ENCODE peak calls at places on chromosomes 4 and X, in six cellular contexts. One of them, this sample, is unnamed.

GRCh38 chrX:57265126-57265525 is 21.4 kb upstream of the FAAH2 start:
- DNase-seq in upper lobe of right lung: no peak
- DNase-seq in mesendoderm: no peak
- DNase-seq in astrocyte of the cerebellum: no peak
- DNase-seq in skeletal muscle cell: no peak
- DNase-seq in heart right ventricle: no peak
- DNase-seq in this sample: no peak

GRCh38 chrX:74449937-74450330 is 28.6 kb downstream of the SLC16A2 start:
- DNase-seq in upper lobe of right lung: no peak
- DNase-seq in mesendoderm: no peak
- DNase-seq in astrocyte of the cerebellum: peak
- DNase-seq in skeletal muscle cell: no peak
- DNase-seq in heart right ventricle: no peak
- DNase-seq in this sample: no peak

GRCh38 chr4:25884040-25884788 is 21.4 kb upstream of the SEL1L3 start:
- DNase-seq in upper lobe of right lung: no peak
- DNase-seq in mesendoderm: no peak
- DNase-seq in astrocyte of the cerebellum: no peak
- DNase-seq in skeletal muscle cell: peak
- DNase-seq in heart right ventricle: no peak
- DNase-seq in this sample: peak

GRCh38 chr4:141133146-141134006 is at the start of gene RNF150:
- DNase-seq in upper lobe of right lung: peak
- DNase-seq in mesendoderm: peak
- DNase-seq in astrocyte of the cerebellum: peak
- DNase-seq in skeletal muscle cell: peak
- DNase-seq in heart right ventricle: peak
- DNase-seq in this sample: peak

GRCh38 chrX:49184294-49185061 is 1.7 kb downstream of the PRICKLE3 start:
- DNase-seq in upper lobe of right lung: peak
- DNase-seq in mesendoderm: peak
- DNase-seq in astrocyte of the cerebellum: peak
- DNase-seq in skeletal muscle cell: peak
- DNase-seq in heart right ventricle: peak
- DNase-seq in this sample: no peak

GRCh38 chr4:15420642-15421041 is 7.2 kb upstream of the C1QTNF7 start:
- DNase-seq in upper lobe of right lung: no peak
- DNase-seq in mesendoderm: peak
- DNase-seq in astrocyte of the cerebellum: peak
- DNase-seq in skeletal muscle cell: no peak
- DNase-seq in heart right ventricle: no peak
- DNase-seq in this sample: peak

GRCh38 chr4:14178421-14178820 is 550.9 kb upstream of the BOD1L1 start:
- DNase-seq in upper lobe of right lung: no peak
- DNase-seq in mesendoderm: peak
- DNase-seq in astrocyte of the cerebellum: no peak
- DNase-seq in skeletal muscle cell: no peak
- DNase-seq in heart right ventricle: no peak
- DNase-seq in this sample: no peak

GRCh38 chrX:2299871-2300270 is 200.9 kb downstream of the DHRSX start:
- DNase-seq in upper lobe of right lung: no peak
- DNase-seq in mesendoderm: no peak
- DNase-seq in astrocyte of the cerebellum: no peak
- DNase-seq in skeletal muscle cell: no peak
- DNase-seq in heart right ventricle: no peak
- DNase-seq in this sample: no peak

GRCh38 chrX:100319716-100320115 is 90.4 kb downstream of the PCDH19 start:
- DNase-seq in upper lobe of right lung: no peak
- DNase-seq in mesendoderm: no peak
- DNase-seq in astrocyte of the cerebellum: no peak
- DNase-seq in skeletal muscle cell: no peak
- DNase-seq in heart right ventricle: no peak
- DNase-seq in this sample: no peak

GRCh38 chr4:6390357-6390756 is 82.1 kb downstream of the PPP2R2C start:
- DNase-seq in upper lobe of right lung: no peak
- DNase-seq in mesendoderm: no peak
- DNase-seq in astrocyte of the cerebellum: no peak
- DNase-seq in skeletal muscle cell: no peak
- DNase-seq in heart right ventricle: peak
- DNase-seq in this sample: no peak

GRCh38 chr4:42397256-42397634 is at the start of gene SHISA3:
- DNase-seq in upper lobe of right lung: no peak
- DNase-seq in mesendoderm: peak
- DNase-seq in astrocyte of the cerebellum: no peak
- DNase-seq in skeletal muscle cell: no peak
- DNase-seq in heart right ventricle: peak
- DNase-seq in this sample: no peak

GRCh38 chrX:41720125-41720780 is 3.7 kb upstream of the GPR82 start:
- DNase-seq in upper lobe of right lung: no peak
- DNase-seq in mesendoderm: no peak
- DNase-seq in astrocyte of the cerebellum: no peak
- DNase-seq in skeletal muscle cell: no peak
- DNase-seq in heart right ventricle: no peak
- DNase-seq in this sample: no peak

GRCh38 chr4:126458993-126459392 is 1144.2 kb downstream of the FAT4 start:
- DNase-seq in upper lobe of right lung: no peak
- DNase-seq in mesendoderm: no peak
- DNase-seq in astrocyte of the cerebellum: no peak
- DNase-seq in skeletal muscle cell: no peak
- DNase-seq in heart right ventricle: no peak
- DNase-seq in this sample: peak

GRCh38 chrX:130799393-130799792 is 103.6 kb downstream of the ENOX2 start:
- DNase-seq in upper lobe of right lung: no peak
- DNase-seq in mesendoderm: no peak
- DNase-seq in astrocyte of the cerebellum: no peak
- DNase-seq in skeletal muscle cell: peak
- DNase-seq in heart right ventricle: no peak
- DNase-seq in this sample: no peak

GRCh38 chr4:108155373-108155772 is 13.4 kb downstream of the LEF1 start:
- DNase-seq in upper lobe of right lung: no peak
- DNase-seq in mesendoderm: peak
- DNase-seq in astrocyte of the cerebellum: peak
- DNase-seq in skeletal muscle cell: no peak
- DNase-seq in heart right ventricle: no peak
- DNase-seq in this sample: no peak

GRCh38 chr4:173793937-173794510 is 264.0 kb upstream of the HAND2 start:
- DNase-seq in upper lobe of right lung: no peak
- DNase-seq in mesendoderm: no peak
- DNase-seq in astrocyte of the cerebellum: no peak
- DNase-seq in skeletal muscle cell: no peak
- DNase-seq in heart right ventricle: no peak
- DNase-seq in this sample: peak
- H3K4me3 ChIP-seq in upper lobe of right lung: no peak
- H3K4me3 ChIP-seq in mesendoderm: no peak
- H3K4me3 ChIP-seq in astrocyte of the cerebellum: no peak
- H3K4me3 ChIP-seq in skeletal muscle cell: no peak
- H3K4me3 ChIP-seq in heart right ventricle: no peak
- H3K4me3 ChIP-seq in this sample: no peak

DNA sequence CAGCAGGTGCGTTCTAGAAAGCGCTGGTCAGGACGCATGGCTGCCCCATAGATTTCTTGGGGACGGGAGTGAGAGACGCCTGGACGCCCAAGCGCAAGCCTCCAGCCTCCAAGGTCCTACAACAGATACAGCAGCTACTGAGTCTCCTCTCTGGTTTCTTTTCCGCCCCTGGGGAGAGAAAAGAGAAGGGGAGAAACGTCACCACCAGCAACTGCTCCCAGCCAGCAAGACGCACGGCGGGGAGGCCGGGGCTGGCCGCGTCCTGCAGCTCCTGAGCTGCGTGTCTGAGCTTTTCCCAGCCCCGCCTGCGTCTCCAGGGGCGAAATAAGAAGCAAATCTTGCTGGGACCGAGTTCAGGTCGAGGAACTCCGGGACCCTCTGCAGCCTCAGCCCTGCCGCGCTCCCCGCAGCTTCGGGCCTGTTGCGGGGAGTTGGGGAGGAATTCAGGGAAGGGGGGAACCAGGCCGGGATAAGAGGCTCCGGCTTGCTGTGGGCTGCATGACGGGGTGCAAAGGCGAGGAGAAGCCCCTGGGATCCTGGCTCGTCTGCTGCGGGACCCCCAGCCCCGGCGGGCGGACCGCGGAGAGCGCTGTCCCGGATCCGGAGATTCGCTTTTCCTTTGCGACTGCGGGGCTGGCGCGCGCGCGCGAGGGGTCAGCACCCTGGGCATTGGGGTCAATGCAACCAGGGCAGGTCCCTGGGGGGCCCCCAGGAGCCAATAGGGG is 6.8 kb upstream of the SHOX start:
- DNase-seq in upper lobe of right lung: no peak
- DNase-seq in mesendoderm: peak
- DNase-seq in astrocyte of the cerebellum: no peak
- DNase-seq in skeletal muscle cell: no peak
- DNase-seq in heart right ventricle: no peak
- DNase-seq in this sample: no peak
- H3K4me3 ChIP-seq in upper lobe of right lung: no peak
- H3K4me3 ChIP-seq in mesendoderm: no peak
- H3K4me3 ChIP-seq in astrocyte of the cerebellum: no peak
- H3K4me3 ChIP-seq in skeletal muscle cell: no peak
- H3K4me3 ChIP-seq in heart right ventricle: no peak
- H3K4me3 ChIP-seq in this sample: no peak

GRCh38 chr4:85778809-85779124 is 303.8 kb downstream of the ARHGAP24 start:
- DNase-seq in upper lobe of right lung: no peak
- DNase-seq in mesendoderm: no peak
- DNase-seq in astrocyte of the cerebellum: no peak
- DNase-seq in skeletal muscle cell: no peak
- DNase-seq in heart right ventricle: no peak
- DNase-seq in this sample: no peak
- H3K4me3 ChIP-seq in upper lobe of right lung: peak
- H3K4me3 ChIP-seq in mesendoderm: no peak
- H3K4me3 ChIP-seq in astrocyte of the cerebellum: peak
- H3K4me3 ChIP-seq in skeletal muscle cell: peak
- H3K4me3 ChIP-seq in heart right ventricle: peak
- H3K4me3 ChIP-seq in this sample: peak

GRCh38 chrX:143634373-143634685 is 1.6 kb downstream of the SLITRK4 start:
- DNase-seq in upper lobe of right lung: peak
- DNase-seq in mesendoderm: no peak
- DNase-seq in astrocyte of the cerebellum: no peak
- DNase-seq in skeletal muscle cell: no peak
- DNase-seq in heart right ventricle: no peak
- DNase-seq in this sample: no peak
- H3K4me3 ChIP-seq in upper lobe of right lung: peak
- H3K4me3 ChIP-seq in mesendoderm: peak
- H3K4me3 ChIP-seq in astrocyte of the cerebellum: peak
- H3K4me3 ChIP-seq in skeletal muscle cell: peak
- H3K4me3 ChIP-seq in heart right ventricle: peak
- H3K4me3 ChIP-seq in this sample: no peak

GRCh38 chrX:54043084-54043483 is 1.2 kb downstream of the PHF8 start:
- DNase-seq in upper lobe of right lung: no peak
- DNase-seq in mesendoderm: no peak
- DNase-seq in astrocyte of the cerebellum: no peak
- DNase-seq in skeletal muscle cell: no peak
- DNase-seq in heart right ventricle: no peak
- DNase-seq in this sample: no peak
- H3K4me3 ChIP-seq in upper lobe of right lung: peak
- H3K4me3 ChIP-seq in mesendoderm: peak
- H3K4me3 ChIP-seq in astrocyte of the cerebellum: peak
- H3K4me3 ChIP-seq in skeletal muscle cell: peak
- H3K4me3 ChIP-seq in heart right ventricle: peak
- H3K4me3 ChIP-seq in this sample: peak